ENCODE peak calls at places on chromosomes 1 and 21, in ten cellular contexts. Z is mammary epithelial cell, G is heart right ventricle, D is cardiac muscle cell, Y is Peyer's patch, E is A549, X is heart left ventricle, A is tibial nerve, I is psoas muscle, T is stomach. Q is an unnamed sample.

GRCh38 chr1:35222322-35223108 is 29.6 kb upstream of the SFPQ start:
- DNase-seq in Z (no peak), G (no peak), D (peak; percentile 92), Y (no peak), E (no peak), X (no peak), A (no peak), I (no peak), T (no peak), Q (no peak)

GRCh38 chr1:46725736-46726108 is 6.8 kb upstream of the EFCAB14 start:
- DNase-seq in Z (peak; percentile 67), G (no peak), D (peak; percentile 79), Y (no peak), E (no peak), X (no peak), A (no peak), I (no peak), T (no peak), Q (no peak)

GRCh38 chr21:26961704-26962103 is 5.2 kb downstream of the ADAMTS5 start:
- DNase-seq in Z (no peak), G (no peak), D (no peak), Y (no peak), E (no peak), X (no peak), A (no peak), I (no peak), T (no peak), Q (no peak)

GRCh38 chr1:183210678-183211077 is 24.6 kb downstream of the LAMC2 start:
- DNase-seq in Z (no peak), G (no peak), D (no peak), Y (no peak), E (no peak), X (no peak), A (no peak), I (no peak), T (no peak), Q (no peak)

GRCh38 chr1:32724678-32725594 is 22.4 kb upstream of the SYNC start:
- DNase-seq in Z (peak; percentile 93), G (peak; percentile 43), D (peak; percentile 93), Y (no peak), E (peak; percentile 81), X (peak; percentile 70), A (peak; percentile 24), I (peak; percentile 74), T (peak; percentile 58), Q (no peak)

GRCh38 chr1:26784023-26784871 is 3.5 kb upstream of the PIGV start:
- DNase-seq in Z (no peak), G (peak; percentile 51), D (peak; percentile 94), Y (no peak), E (no peak), X (no peak), A (peak; percentile 86), I (peak; percentile 67), T (peak; percentile 84), Q (no peak)

GRCh38 chr1:85358702-85359438 is 82.4 kb upstream of the BCL10 start:
- DNase-seq in Z (no peak), G (no peak), D (no peak), Y (no peak), E (no peak), X (no peak), A (no peak), I (no peak), T (no peak), Q (no peak)

GRCh38 chr1:112982328-112982727 is 26.3 kb upstream of the SLC16A1 start:
- DNase-seq in Z (no peak), G (no peak), D (no peak), Y (no peak), E (no peak), X (no peak), A (no peak), I (no peak), T (no peak), Q (no peak)

GRCh38 chr1:3005771-3006170 is 15.5 kb upstream of the ACTRT2 start:
- DNase-seq in Z (no peak), G (no peak), D (no peak), Y (no peak), E (no peak), X (no peak), A (no peak), I (peak; percentile 19), T (no peak), Q (no peak)

GRCh38 chr1:248239478-248239877 is 8.3 kb downstream of the OR2M4 start:
- DNase-seq in Z (no peak), G (no peak), D (no peak), Y (no peak), E (no peak), X (no peak), A (no peak), I (no peak), T (no peak), Q (no peak)

GRCh38 chr1:248243204-248243603 is 12.0 kb downstream of the OR2M4 start:
- DNase-seq in Z (peak; percentile 27), G (no peak), D (peak; percentile 17), Y (no peak), E (peak; percentile 13), X (no peak), A (no peak), I (peak; percentile 29), T (no peak), Q (no peak)
- H3K4me1 ChIP-seq in Z (no peaks in the 10 kb centered on the region), G (no peaks in the 10 kb centered on the region), D (no peaks in the 10 kb centered on the region), Y (no peaks in the 10 kb centered on the region), E (no peaks in the 10 kb centered on the region), X (no peaks in the 10 kb centered on the region), A (no peaks in the 10 kb centered on the region), I (no peaks in the 10 kb centered on the region), T (no peaks in the 10 kb centered on the region), Q (no peaks in the 10 kb centered on the region)

GRCh38 chr1:156228501-156228900 is 13.5 kb upstream of the BGLAP start:
- DNase-seq in Z (no peak), G (no peak), D (no peak), Y (no peak), E (no peak), X (no peak), A (no peak), I (peak; percentile 47), T (no peak), Q (no peak)

GRCh38 chr1:156226782-156227181 is 14.0 kb downstream of the PMF1 start:
- DNase-seq in Z (no peak), G (no peak), D (no peak), Y (no peak), E (no peak), X (no peak), A (no peak), I (peak; percentile 15), T (no peak), Q (no peak)

GRCh38 chr1:156221986-156222692 is 9.3 kb downstream of the PMF1 start:
- DNase-seq in Z (no peak), G (no peak), D (no peak), Y (no peak), E (no peak), X (no peak), A (no peak), I (no peak), T (no peak), Q (no peak)

GRCh38 chr1:156226116-156226538 is 13.3 kb downstream of the PMF1 start:
- DNase-seq in Z (no peak), G (no peak), D (no peak), Y (no peak), E (no peak), X (no peak), A (no peak), I (no peak), T (no peak), Q (no peak)

DNA sequence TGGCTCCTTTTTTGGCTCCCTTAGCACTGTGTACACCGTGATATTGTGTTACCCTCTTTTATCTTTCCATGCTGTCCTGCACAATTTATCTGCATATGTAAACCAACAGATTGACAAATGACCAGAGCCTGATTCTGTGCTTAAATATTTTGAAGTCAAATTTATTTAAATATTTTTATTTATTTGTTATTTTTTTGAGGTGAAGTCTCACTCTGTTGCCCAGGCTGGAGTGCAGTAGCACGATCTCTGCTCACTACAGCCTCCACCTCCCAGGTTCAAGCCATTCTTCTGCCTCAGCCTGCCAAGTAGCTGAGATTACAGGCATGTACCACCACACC is 12.8 kb downstream of the PMF1 start:
- DNase-seq in Z (no peak), G (no peak), D (no peak), Y (no peak), E (no peak), X (no peak), A (no peak), I (no peak), T (no peak), Q (no peak)
- TF ChIP-seq CTCF in Z (no peak), G (no peak), D (no peak), Y (no peak), E (peak; percentile 4), X (no peak), A (no peak), I (no peak), T (peak; percentile 46), Q (no peak)

DNA sequence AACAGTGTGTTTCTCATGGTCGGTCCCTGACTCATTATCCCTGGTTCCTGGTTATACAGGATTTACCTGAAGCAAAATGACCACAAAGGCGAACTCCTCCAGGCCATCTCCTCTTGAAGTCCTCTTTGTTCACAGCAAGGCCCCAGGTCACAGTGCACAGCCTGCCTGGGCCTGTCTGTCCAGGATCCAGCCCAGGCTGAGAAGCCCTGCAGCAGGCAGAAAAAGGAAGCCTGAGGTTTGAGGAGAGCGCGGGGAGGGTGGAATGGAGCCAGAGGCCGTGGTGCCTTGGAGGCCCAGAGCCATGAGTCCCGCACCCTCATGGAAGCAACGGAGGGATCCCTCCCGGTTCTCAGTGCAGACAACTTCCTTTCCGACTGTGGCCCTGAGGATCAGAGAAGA is 136.8 kb upstream of the IRF2BP2 start:
- DNase-seq in Z (peak; percentile 92), G (no peak), D (no peak), Y (no peak), E (no peak), X (no peak), A (no peak), I (no peak), T (no peak), Q (no peak)
- H3K4me1 ChIP-seq in Z (peaks cover 31% of the 10 kb centered on the region), G (peaks cover 27% of the 10 kb centered on the region), D (peaks cover 39% of the 10 kb centered on the region), Y (no peaks in the 10 kb centered on the region), E (peaks cover 10% of the 10 kb centered on the region), X (peaks cover 19% of the 10 kb centered on the region), A (peaks cover 15% of the 10 kb centered on the region), I (peaks cover 9% of the 10 kb centered on the region), T (peaks cover 21% of the 10 kb centered on the region), Q (peaks cover 43% of the 10 kb centered on the region)

GRCh38 chr1:152190589-152190988 is 31.6 kb upstream of the RPTN start:
- DNase-seq in Z (peak; percentile 84), G (no peak), D (peak; percentile 65), Y (no peak), E (no peak), X (no peak), A (no peak), I (no peak), T (no peak), Q (no peak)

GRCh38 chr1:152191711-152192110 is 32.3 kb downstream of the HRNR start:
- DNase-seq in Z (no peak), G (no peak), D (no peak), Y (no peak), E (no peak), X (no peak), A (no peak), I (no peak), T (no peak), Q (no peak)

GRCh38 chr1:152191260-152191659 is 32.2 kb upstream of the RPTN start:
- DNase-seq in Z (peak; percentile 82), G (no peak), D (no peak), Y (no peak), E (no peak), X (no peak), A (no peak), I (no peak), T (no peak), Q (no peak)

GRCh38 chr1:152188673-152189591 is 29.9 kb upstream of the RPTN start:
- DNase-seq in Z (peak; percentile 63), G (peak; percentile 77), D (peak; percentile 86), Y (peak; percentile 66), E (peak; percentile 46), X (peak; percentile 86), A (peak; percentile 72), I (peak; percentile 78), T (peak; percentile 79), Q (no peak)

GRCh38 chr1:152189657-152190442 is 30.8 kb upstream of the RPTN start:
- DNase-seq in Z (peak; percentile 66), G (peak; percentile 54), D (peak; percentile 74), Y (peak; percentile 59), E (peak; percentile 70), X (peak; percentile 71), A (peak; percentile 69), I (peak; percentile 57), T (peak; percentile 57), Q (no peak)
- TF ChIP-seq CTCF in Z (peak; percentile 84), G (peak; percentile 77), D (peak; percentile 78), Y (peak; percentile 57), E (peak; percentile 89), X (peak; percentile 75), A (peak; percentile 71), I (peak; percentile 55), T (peak; percentile 60), Q (peak; percentile 57)